ENCODE peak calls at places on chromosomes 11 and 22, in ten cellular contexts. X, B, K, R, F, A, I, H, L and M are unnamed samples.

GRCh38 chr11:73269353-73270088 is 2.6 kb upstream of the P2RY6 start:
- DNase-seq in X (no peak), B (peak), K (no peak), R (no peak), F (no peak), A (no peak), I (no peak), H (no peak), L (no peak), M (no peak)

GRCh38 chr11:63915961-63916836 is 765 bp downstream of the RCOR2 start:
- DNase-seq in X (no peak), B (no peak), K (peak), R (no peak), F (no peak), A (no peak), I (no peak), H (peak), L (peak), M (peak)

GRCh38 chr11:1049071-1049405 is 12.5 kb upstream of the MUC6 start:
- DNase-seq in X (no peak), B (no peak), K (no peak), R (no peak), F (no peak), A (no peak), I (no peak), H (peak), L (no peak), M (no peak)

GRCh38 chr11:86291466-86292262 is 10.4 kb upstream of the HIKESHI start:
- DNase-seq in X (peak), B (no peak), K (peak), R (no peak), F (peak), A (peak), I (peak), H (no peak), L (peak), M (peak)

GRCh38 chr22:31680764-31681624 is 19.0 kb upstream of the PISD start:
- DNase-seq in X (peak), B (no peak), K (peak), R (no peak), F (peak), A (no peak), I (no peak), H (no peak), L (peak), M (peak)

GRCh38 chr11:33534575-33534974 is 166.1 kb downstream of the C11orf91 start:
- DNase-seq in X (peak), B (no peak), K (peak), R (no peak), F (peak), A (no peak), I (no peak), H (no peak), L (no peak), M (peak)

GRCh38 chr22:49362393-49362792 is 465.3 kb downstream of the BRD1 start:
- DNase-seq in X (no peak), B (peak), K (no peak), R (no peak), F (no peak), A (no peak), I (peak), H (no peak), L (peak), M (no peak)

GRCh38 chr11:122754553-122755322 is 83.6 kb upstream of the CRTAM start:
- DNase-seq in X (no peak), B (no peak), K (peak), R (no peak), F (no peak), A (peak), I (no peak), H (no peak), L (no peak), M (peak)

GRCh38 chr11:114586797-114587196 is 8.8 kb downstream of the NXPE4 start:
- DNase-seq in X (peak), B (no peak), K (peak), R (no peak), F (peak), A (no peak), I (no peak), H (no peak), L (no peak), M (peak)
- TF ChIP-seq CTCF in X (peak), B (no peak), K (peak), R (no peak), F (peak), A (peak), I (no peak), H (no peak), L (no peak), M (peak)

DNA sequence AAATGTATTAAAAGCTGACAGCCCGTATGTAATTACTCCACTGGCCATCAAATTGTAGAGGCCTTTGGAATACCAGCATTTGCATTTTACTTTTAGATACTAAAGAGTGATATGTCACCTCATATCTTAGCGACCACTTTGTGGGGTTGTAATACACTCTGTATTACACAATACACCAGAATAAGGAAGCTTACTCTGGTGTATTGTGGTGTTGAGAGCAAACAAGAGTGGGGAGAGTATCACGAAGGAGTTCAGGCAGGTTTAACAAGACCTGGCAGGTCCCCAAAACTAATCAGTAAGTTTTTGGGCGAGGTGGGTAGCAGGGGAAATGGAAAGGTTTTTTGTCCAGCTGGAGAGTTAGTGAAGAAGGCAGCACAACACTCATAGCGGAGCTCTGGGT is 3.2 kb downstream of the NUP50 start:
- DNase-seq in X (no peak), B (no peak), K (no peak), R (no peak), F (no peak), A (no peak), I (no peak), H (no peak), L (no peak), M (no peak)
- H3K4me3 ChIP-seq in X (no peak), B (no peak), K (no peak), R (no peak), F (no peak), A (no peak), I (no peak), H (no peak), L (no peak), M (no peak)

DNA sequence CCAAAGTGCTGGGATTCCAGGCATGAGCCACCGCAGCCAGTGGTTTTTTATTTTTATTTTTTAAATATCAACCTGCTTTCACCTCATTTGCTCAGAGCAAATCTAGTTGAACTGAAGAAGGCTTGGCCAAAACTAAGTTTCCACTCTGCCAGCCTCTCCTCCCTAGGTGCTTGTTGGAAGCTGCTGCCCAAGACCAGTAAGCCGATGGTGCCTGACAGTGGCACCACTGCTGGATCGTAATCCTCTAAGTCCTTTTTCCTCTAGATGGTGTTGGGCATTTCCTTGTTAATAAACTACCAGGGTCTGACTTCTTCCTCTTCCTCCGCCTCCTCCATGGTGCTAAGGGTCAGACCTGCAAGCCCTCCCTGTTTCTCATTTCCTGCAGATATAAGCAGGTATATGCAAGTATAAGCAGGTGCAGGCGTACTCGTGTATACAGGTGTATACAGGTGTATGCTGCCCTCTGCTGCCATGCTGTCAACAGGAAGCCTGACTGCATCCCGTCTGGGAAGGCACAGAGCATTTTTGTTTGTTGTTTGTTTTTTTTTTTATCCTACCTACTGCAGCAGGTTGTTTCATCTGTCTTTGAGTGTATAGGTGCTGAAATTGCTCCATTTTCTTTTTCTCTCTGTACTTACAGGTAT is 1.6 kb downstream of the NADSYN1 start:
- DNase-seq in X (no peak), B (no peak), K (no peak), R (no peak), F (no peak), A (peak), I (no peak), H (no peak), L (peak), M (no peak)
- TF ChIP-seq CTCF in X (no peak), B (no peak), K (no peak), R (no peak), F (no peak), A (peak), I (no peak), H (no peak), L (no peak), M (no peak)

GRCh38 chr11:74672956-74673895 is 58.0 kb downstream of the CHRDL2 start:
- DNase-seq in X (peak), B (peak), K (peak), R (peak), F (peak), A (no peak), I (peak), H (peak), L (peak), M (peak)
- H3K4me3 ChIP-seq in X (no peak), B (no peak), K (no peak), R (no peak), F (no peak), A (no peak), I (no peak), H (no peak), L (no peak), M (no peak)

GRCh38 chr11:32034680-32035079 is 56.2 kb upstream of the RCN1 start:
- DNase-seq in X (peak), B (no peak), K (peak), R (no peak), F (peak), A (no peak), I (no peak), H (no peak), L (no peak), M (no peak)

GRCh38 chr11:32043737-32044515 is 46.9 kb upstream of the RCN1 start:
- DNase-seq in X (no peak), B (no peak), K (no peak), R (no peak), F (no peak), A (no peak), I (no peak), H (no peak), L (no peak), M (peak)

GRCh38 chr11:32034149-32034548 is 56.7 kb upstream of the RCN1 start:
- DNase-seq in X (peak), B (no peak), K (peak), R (no peak), F (peak), A (no peak), I (no peak), H (no peak), L (no peak), M (peak)

GRCh38 chr11:32033491-32033890 is 57.4 kb upstream of the RCN1 start:
- DNase-seq in X (peak), B (no peak), K (no peak), R (no peak), F (peak), A (no peak), I (no peak), H (no peak), L (no peak), M (peak)

GRCh38 chr11:32039149-32039548 is 51.7 kb upstream of the RCN1 start:
- DNase-seq in X (no peak), B (no peak), K (no peak), R (no peak), F (no peak), A (no peak), I (no peak), H (no peak), L (no peak), M (no peak)
- TF ChIP-seq CTCF in X (no peak), B (no peak), K (no peak), R (no peak), F (no peak), A (no peak), I (no peak), H (no peak), L (no peak), M (no peak)

GRCh38 chr11:47503227-47503626 is 49.7 kb downstream of the CELF1 start:
- DNase-seq in X (no peak), B (no peak), K (no peak), R (no peak), F (no peak), A (no peak), I (no peak), H (no peak), L (no peak), M (no peak)
- H3K4me3 ChIP-seq in X (no peak), B (no peak), K (no peak), R (no peak), F (no peak), A (no peak), I (no peak), H (no peak), L (no peak), M (no peak)